ENCODE peak calls at places on chromosomes 7 and 10, in four cellular contexts. Y is HFFc6, H is RPMI7951, Z is Right ventricle myocardium inferior. R is an unnamed sample.

GRCh38 chr7:137345799-137346449 is 2.4 kb upstream of the PTN start:
- DNase-seq in Y (no peak), H (peak; percentile 19), Z (no peak), R (no peak)

GRCh38 chr7:155791836-155792235 is 20.4 kb downstream of the SHH start:
- DNase-seq in Y (no peak), H (peak; percentile 17), Z (no peak), R (no peak)

GRCh38 chr10:81882011-81882410 is 7.0 kb downstream of the NRG3 start:
- DNase-seq in Y (no peak), H (no peak), Z (no peak), R (no peak)

GRCh38 chr7:151595702-151596340 is 76.1 kb upstream of the RHEB start:
- DNase-seq in Y (no peak), H (no peak), Z (no peak), R (no peak)

GRCh38 chr10:61992683-61993629 is 91.5 kb downstream of the ARID5B start:
- DNase-seq in Y (peak; percentile 84), H (peak; percentile 63), Z (peak; percentile 71), R (peak; percentile 72)

GRCh38 chr7:123183431-123183830 is 16.3 kb downstream of the SLC13A1 start:
- DNase-seq in Y (no peak), H (no peak), Z (no peak), R (no peak)

GRCh38 chr10:127035827-127036226 is 130.6 kb downstream of the DOCK1 start:
- DNase-seq in Y (no peak), H (no peak), Z (no peak), R (no peak)

GRCh38 chr7:84291756-84292155 is 97.2 kb upstream of the SEMA3A start:
- DNase-seq in Y (no peak), H (no peak), Z (no peak), R (no peak)

GRCh38 chr10:58266003-58266825 is 1.5 kb downstream of the IPMK start:
- DNase-seq in Y (peak; percentile 63), H (peak; percentile 55), Z (no peak), R (no peak)